ENCODE peak calls at places on chromosomes 11 and 22, in seven cellular contexts. B is BJ; N is prostate gland; F is colonic mucosa; T is neuronal stem cell; Q is CD4-positive, CD25-positive, alpha-beta regulatory T cell; P is Caco-2. A is an unnamed sample.

GRCh38 chr11:10505278-10506012 is 35.5 kb downstream of the RNF141 start:
- DNase-seq in Q (no peak), T (no peak), B (no peak), F (no peak), P (no peak), N (no peak), A (no peak)

GRCh38 chr11:77309401-77310085 is 8.1 kb upstream of the GDPD4 start:
- DNase-seq in F (no peak), T (no peak), Q (no peak), P (no peak), N (no peak), B (no peak), A (no peak)

GRCh38 chr11:86230921-86231320 is 13.6 kb upstream of the EED start:
- DNase-seq in B (no peak), N (no peak), F (no peak), Q (no peak), T (no peak), P (no peak), A (no peak)

GRCh38 chr11:130653838-130654601 is 205.6 kb downstream of the ADAMTS15 start:
- DNase-seq in N (peak; percentile 74), T (no peak), B (no peak), Q (no peak), F (peak; percentile 61), P (no peak), A (peak; percentile 88)

GRCh38 chr11:116219171-116219635 is 553.6 kb downstream of the BUD13 start:
- DNase-seq in B (no peak), N (no peak), Q (no peak), F (no peak), P (peak; percentile 27), T (no peak), A (no peak)

GRCh38 chr11:83054904-83055380 is 16.8 kb downstream of the RAB30 start:
- DNase-seq in B (no peak), Q (no peak), F (no peak), N (no peak), P (no peak), T (no peak), A (no peak)

GRCh38 chr11:78336877-78337553 is 80.6 kb downstream of the GAB2 start:
- DNase-seq in B (no peak), N (no peak), Q (no peak), T (no peak), F (no peak), P (no peak), A (no peak)

GRCh38 chr11:1165256-1166041 is 7.7 kb downstream of the MUC5AC start:
- DNase-seq in B (no peak), Q (no peak), P (peak; percentile 29), F (no peak), N (no peak), T (no peak), A (no peak)

GRCh38 chr11:43943357-43943930 is 1.0 kb downstream of the C11orf96 start:
- DNase-seq in N (no peak), B (no peak), T (no peak), Q (no peak), P (no peak), F (no peak), A (no peak)

GRCh38 chr11:117941163-117941707 is 12.0 kb upstream of the TMPRSS13 start:
- DNase-seq in F (no peak), Q (no peak), T (no peak), P (no peak), N (no peak), B (no peak), A (peak; percentile 25)

GRCh38 chr22:41540006-41540315 is 4.3 kb downstream of the POLR3H start:
- DNase-seq in P (no peak), B (no peak), T (no peak), Q (no peak), N (no peak), F (no peak), A (no peak)

GRCh38 chr11:130911306-130911705 is 5.0 kb downstream of the SNX19 start:
- DNase-seq in T (no peak), N (no peak), P (no peak), F (no peak), Q (no peak), B (no peak), A (no peak)

GRCh38 chr11:118689852-118690552 is 10.6 kb upstream of the TREH start:
- DNase-seq in B (peak; percentile 65), P (peak; percentile 92), F (peak; percentile 99), Q (peak; percentile 81), N (peak; percentile 77), T (peak; percentile 81), A (peak; percentile 96)

GRCh38 chr11:35330156-35330889 is 89.0 kb downstream of the SLC1A2 start:
- DNase-seq in P (no peak), N (no peak), T (no peak), Q (no peak), B (no peak), F (no peak), A (no peak)

GRCh38 chr11:80241766-80242165 is 800.9 kb upstream of the TENM4 start:
- DNase-seq in F (no peak), Q (no peak), N (no peak), P (no peak), T (no peak), B (no peak), A (no peak)

GRCh38 chr11:33622231-33622630 is 78.4 kb downstream of the C11orf91 start:
- DNase-seq in F (no peak), T (no peak), Q (no peak), N (no peak), P (no peak), B (no peak), A (no peak)

GRCh38 chr11:9574806-9575530 is 1.5 kb downstream of the WEE1 start:
- DNase-seq in P (peak; percentile 87), Q (peak; percentile 36), F (peak; percentile 80), B (peak; percentile 61), T (no peak), N (peak; percentile 75), A (peak; percentile 37)

GRCh38 chr22:29768052-29768680 is 997 bp downstream of the UQCR10 start:
- DNase-seq in F (no peak), B (no peak), P (no peak), N (no peak), T (no peak), Q (no peak), A (no peak)

GRCh38 chr11:98965775-98966174 is 55.0 kb upstream of the CNTN5 start:
- DNase-seq in F (no peak), T (no peak), Q (no peak), B (no peak), N (no peak), P (no peak), A (no peak)

DNA sequence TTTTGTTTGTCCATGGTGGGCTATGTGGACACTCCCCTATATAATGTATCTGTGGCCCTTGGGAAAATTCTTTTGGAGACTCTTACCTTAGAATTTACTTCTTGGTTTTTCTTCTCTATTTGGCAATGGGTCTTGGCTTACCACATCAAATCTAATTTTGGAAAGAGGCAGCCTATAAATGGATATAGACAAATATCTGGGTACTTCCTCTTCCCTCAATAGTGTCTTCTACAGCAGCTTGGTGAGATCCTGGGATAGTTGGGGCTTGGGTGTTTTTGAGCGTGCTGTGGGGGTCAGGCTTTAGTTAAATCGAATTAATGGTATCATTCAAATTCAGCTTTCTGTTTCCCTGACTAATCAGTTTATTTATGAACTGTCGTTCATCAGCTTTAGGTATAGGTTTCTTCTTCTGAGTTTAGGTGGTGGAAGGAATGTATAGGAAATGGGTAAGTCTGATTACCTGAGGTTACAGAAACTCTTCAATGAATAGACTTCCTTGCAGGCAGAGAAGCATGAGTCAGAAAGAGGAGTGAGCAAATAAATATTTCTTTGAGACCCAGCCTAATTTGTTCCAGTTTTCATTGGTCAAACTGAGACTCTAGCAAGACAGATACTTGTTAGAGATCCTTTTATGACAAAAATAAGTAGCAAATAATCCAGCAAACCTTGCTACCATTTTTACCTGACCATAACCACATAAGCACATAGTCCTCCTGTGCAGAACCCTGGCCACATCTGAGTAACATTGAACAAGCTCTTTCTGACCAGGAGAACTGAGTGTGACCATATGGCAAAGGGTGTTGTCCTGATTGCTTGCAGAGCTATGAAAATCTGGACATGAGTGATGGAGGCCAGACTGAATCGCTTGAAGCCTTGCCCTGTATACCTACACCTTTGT is 68.6 kb upstream of the SORL1-AS1 start:
- DNase-seq in T (no peak), Q (no peak), N (no peak), P (no peak), B (no peak), F (no peak), A (no peak)
- H3K36me3 ChIP-seq in T (peaks cover 37% of the 10 kb centered on the region), Q (peaks cover 91% of the 10 kb centered on the region), N (no peaks in the 10 kb centered on the region), P (peaks cover 4% of the 10 kb centered on the region), B (no peaks in the 10 kb centered on the region), F (no peaks in the 10 kb centered on the region), A (no peaks in the 10 kb centered on the region)

GRCh38 chr11:12261551-12261950 is 115.8 kb upstream of the PARVA start:
- DNase-seq in B (no peak), P (no peak), T (no peak), Q (no peak), F (no peak), N (no peak), A (no peak)
- H3K36me3 ChIP-seq in B (peaks cover 16% of the 10 kb centered on the region), P (peaks cover 9% of the 10 kb centered on the region), T (no peaks in the 10 kb centered on the region), Q (peaks cover 64% of the 10 kb centered on the region), F (peaks cover 9% of the 10 kb centered on the region), N (no peaks in the 10 kb centered on the region), A (peaks cover 10% of the 10 kb centered on the region)

GRCh38 chr11:72026029-72026428 is 27.3 kb downstream of the IL18BP start:
- DNase-seq in F (no peak), T (no peak), N (no peak), B (no peak), P (no peak), Q (no peak), A (no peak)
- H3K36me3 ChIP-seq in F (peaks cover 17% of the 10 kb centered on the region), T (peaks cover 94% of the 10 kb centered on the region), N (peaks cover 25% of the 10 kb centered on the region), B (peaks cover 41% of the 10 kb centered on the region), P (peaks cover 15% of the 10 kb centered on the region), Q (peaks cover 91% of the 10 kb centered on the region), A (peaks cover 28% of the 10 kb centered on the region)

GRCh38 chr22:46165975-46166374 is 15.6 kb downstream of the PPARA start:
- DNase-seq in B (no peak), Q (no peak), T (no peak), F (no peak), P (no peak), N (no peak), A (no peak)
- H3K36me3 ChIP-seq in B (peaks cover 9% of the 10 kb centered on the region), Q (no peaks in the 10 kb centered on the region), T (no peaks in the 10 kb centered on the region), F (no peaks in the 10 kb centered on the region), P (no peaks in the 10 kb centered on the region), N (no peaks in the 10 kb centered on the region), A (no peaks in the 10 kb centered on the region)

GRCh38 chr11:11884774-11885481 is 43.2 kb downstream of the USP47 start:
- DNase-seq in N (no peak), P (no peak), T (no peak), F (no peak), B (no peak), Q (no peak), A (no peak)
- H3K36me3 ChIP-seq in N (peaks cover 8% of the 10 kb centered on the region), P (no peaks in the 10 kb centered on the region), T (peaks cover 94% of the 10 kb centered on the region), F (no peaks in the 10 kb centered on the region), B (peaks cover 9% of the 10 kb centered on the region), Q (peaks cover 41% of the 10 kb centered on the region), A (peaks cover 33% of the 10 kb centered on the region)